ENCODE peak calls at places on chromosomes 6 and 20, in six cellular contexts. One of them, this sample, is unnamed.

GRCh38 chr20:64229537-64230061 is 25.9 kb upstream of the PCMTD2 start:
- DNase-seq in neural crest cell: no peak
- DNase-seq in DMS153: no peak
- DNase-seq in putamen: no peak
- DNase-seq in H54: no peak
- DNase-seq in stimulated activated CD8-positive, alpha-beta memory T cell treated with anti-CD3 and anti-CD28 coated beads, Interleukin-12 subunit alpha, Interleukin-12 subunit beta, amount 100 ng/mL, for 4 hours: no peak
- DNase-seq in this sample: no peak

GRCh38 chr20:40933758-40934157 is 94.9 kb upstream of the TOP1 start:
- DNase-seq in neural crest cell: no peak
- DNase-seq in DMS153: no peak
- DNase-seq in putamen: no peak
- DNase-seq in stimulated activated CD8-positive, alpha-beta memory T cell treated with anti-CD3 and anti-CD28 coated beads, Interleukin-12 subunit alpha, Interleukin-12 subunit beta, amount 100 ng/mL, for 4 hours: no peak
- DNase-seq in H54: no peak
- DNase-seq in this sample: no peak

GRCh38 chr20:54477556-54477955 is 2.2 kb downstream of the DOK5 start:
- DNase-seq in stimulated activated CD8-positive, alpha-beta memory T cell treated with anti-CD3 and anti-CD28 coated beads, Interleukin-12 subunit alpha, Interleukin-12 subunit beta, amount 100 ng/mL, for 4 hours: no peak
- DNase-seq in DMS153: no peak
- DNase-seq in neural crest cell: no peak
- DNase-seq in putamen: no peak
- DNase-seq in H54: no peak
- DNase-seq in this sample: no peak

GRCh38 chr6:121436966-121437756 is 1.7 kb downstream of the GJA1 start:
- DNase-seq in neural crest cell: peak; percentile 55
- DNase-seq in H54: peak; percentile 15
- DNase-seq in DMS153: no peak
- DNase-seq in putamen: no peak
- DNase-seq in stimulated activated CD8-positive, alpha-beta memory T cell treated with anti-CD3 and anti-CD28 coated beads, Interleukin-12 subunit alpha, Interleukin-12 subunit beta, amount 100 ng/mL, for 4 hours: no peak
- DNase-seq in this sample: no peak

GRCh38 chr20:51791626-51792025 is 10.7 kb downstream of the SALL4 start:
- DNase-seq in neural crest cell: no peak
- DNase-seq in stimulated activated CD8-positive, alpha-beta memory T cell treated with anti-CD3 and anti-CD28 coated beads, Interleukin-12 subunit alpha, Interleukin-12 subunit beta, amount 100 ng/mL, for 4 hours: no peak
- DNase-seq in H54: no peak
- DNase-seq in DMS153: no peak
- DNase-seq in putamen: no peak
- DNase-seq in this sample: no peak

GRCh38 chr6:139159016-139159415 is 24.1 kb downstream of the HECA start:
- DNase-seq in H54: no peak
- DNase-seq in stimulated activated CD8-positive, alpha-beta memory T cell treated with anti-CD3 and anti-CD28 coated beads, Interleukin-12 subunit alpha, Interleukin-12 subunit beta, amount 100 ng/mL, for 4 hours: no peak
- DNase-seq in neural crest cell: no peak
- DNase-seq in putamen: no peak
- DNase-seq in DMS153: no peak
- DNase-seq in this sample: no peak

GRCh38 chr20:49140411-49140810 is 47.7 kb downstream of the STAU1 start:
- DNase-seq in DMS153: no peak
- DNase-seq in stimulated activated CD8-positive, alpha-beta memory T cell treated with anti-CD3 and anti-CD28 coated beads, Interleukin-12 subunit alpha, Interleukin-12 subunit beta, amount 100 ng/mL, for 4 hours: no peak
- DNase-seq in putamen: no peak
- DNase-seq in H54: no peak
- DNase-seq in neural crest cell: no peak
- DNase-seq in this sample: no peak

GRCh38 chr20:3485913-3486312 is 15.1 kb downstream of the ATRN start:
- DNase-seq in putamen: no peak
- DNase-seq in stimulated activated CD8-positive, alpha-beta memory T cell treated with anti-CD3 and anti-CD28 coated beads, Interleukin-12 subunit alpha, Interleukin-12 subunit beta, amount 100 ng/mL, for 4 hours: no peak
- DNase-seq in neural crest cell: no peak
- DNase-seq in H54: no peak
- DNase-seq in DMS153: no peak
- DNase-seq in this sample: no peak

GRCh38 chr6:159125977-159126376 is 43.2 kb upstream of the FNDC1 start:
- DNase-seq in stimulated activated CD8-positive, alpha-beta memory T cell treated with anti-CD3 and anti-CD28 coated beads, Interleukin-12 subunit alpha, Interleukin-12 subunit beta, amount 100 ng/mL, for 4 hours: no peak
- DNase-seq in neural crest cell: no peak
- DNase-seq in DMS153: no peak
- DNase-seq in H54: no peak
- DNase-seq in putamen: peak; percentile 94
- DNase-seq in this sample: no peak

GRCh38 chr6:133341607-133342158 is 100.5 kb downstream of the EYA4 start:
- DNase-seq in H54: no peak
- DNase-seq in neural crest cell: no peak
- DNase-seq in stimulated activated CD8-positive, alpha-beta memory T cell treated with anti-CD3 and anti-CD28 coated beads, Interleukin-12 subunit alpha, Interleukin-12 subunit beta, amount 100 ng/mL, for 4 hours: no peak
- DNase-seq in putamen: no peak
- DNase-seq in DMS153: peak; percentile 35
- DNase-seq in this sample: no peak

GRCh38 chr6:164184410-164184809 is 769.9 kb downstream of the QKI start:
- DNase-seq in putamen: no peak
- DNase-seq in stimulated activated CD8-positive, alpha-beta memory T cell treated with anti-CD3 and anti-CD28 coated beads, Interleukin-12 subunit alpha, Interleukin-12 subunit beta, amount 100 ng/mL, for 4 hours: no peak
- DNase-seq in DMS153: no peak
- DNase-seq in neural crest cell: no peak
- DNase-seq in H54: no peak
- DNase-seq in this sample: no peak

GRCh38 chr6:42745083-42745637 is 743 bp downstream of the TBCC start:
- DNase-seq in neural crest cell: no peak
- DNase-seq in DMS153: peak; percentile 3
- DNase-seq in H54: no peak
- DNase-seq in putamen: no peak
- DNase-seq in stimulated activated CD8-positive, alpha-beta memory T cell treated with anti-CD3 and anti-CD28 coated beads, Interleukin-12 subunit alpha, Interleukin-12 subunit beta, amount 100 ng/mL, for 4 hours: peak; percentile 15
- DNase-seq in this sample: no peak

GRCh38 chr6:37354526-37355384 is 972 bp downstream of the RNF8 start:
- DNase-seq in stimulated activated CD8-positive, alpha-beta memory T cell treated with anti-CD3 and anti-CD28 coated beads, Interleukin-12 subunit alpha, Interleukin-12 subunit beta, amount 100 ng/mL, for 4 hours: no peak
- DNase-seq in H54: peak; percentile 60
- DNase-seq in putamen: no peak
- DNase-seq in DMS153: no peak
- DNase-seq in neural crest cell: no peak
- DNase-seq in this sample: no peak

GRCh38 chr6:15715060-15715459 is 52.2 kb upstream of the DTNBP1 start:
- DNase-seq in putamen: no peak
- DNase-seq in neural crest cell: no peak
- DNase-seq in H54: no peak
- DNase-seq in DMS153: no peak
- DNase-seq in stimulated activated CD8-positive, alpha-beta memory T cell treated with anti-CD3 and anti-CD28 coated beads, Interleukin-12 subunit alpha, Interleukin-12 subunit beta, amount 100 ng/mL, for 4 hours: no peak
- DNase-seq in this sample: no peak